ENCODE peak calls at places on chromosomes 3 and 15, in nine cellular contexts. K is prostate gland, E is sigmoid colon, D is transverse colon, I is HCT116, G is K562, U is suprapubic skin, T is spleen, L is stomach. X is an unnamed sample. For H3K9me3, the result is how much of the 10 kb centered on the place peaks cover.

GRCh38 chr3:108477511-108478147 is 32.8 kb downstream of the MYH15 start:
- DNase-seq in K (peak), I (peak), L (peak), E (no peak), G (peak), U (peak), T (no peak), D (peak), X (no peak)

GRCh38 chr3:79604681-79605080 is 163.1 kb downstream of the ROBO1 start:
- DNase-seq in E (no peak), K (no peak), U (no peak), I (no peak), T (no peak), G (no peak), D (no peak), L (no peak), X (no peak)

GRCh38 chr15:81449836-81450474 is 75.9 kb upstream of the TMC3 start:
- DNase-seq in G (no peak), T (no peak), I (no peak), D (no peak), L (no peak), K (no peak), U (no peak), E (no peak), X (no peak)

GRCh38 chr15:50164458-50164857 is 17.5 kb upstream of the SLC27A2 start:
- DNase-seq in U (no peak), D (no peak), E (no peak), G (no peak), L (no peak), T (no peak), K (no peak), I (no peak), X (no peak)

GRCh38 chr15:34133511-34133910 is 31.6 kb downstream of the PGBD4 start:
- DNase-seq in G (no peak), T (no peak), E (no peak), K (no peak), I (no peak), U (no peak), D (no peak), L (no peak), X (no peak)

GRCh38 chr15:34109775-34110663 is 8.1 kb downstream of the PGBD4 start:
- DNase-seq in D (no peak), U (no peak), G (peak), T (no peak), L (no peak), I (peak), K (no peak), E (no peak), X (no peak)

GRCh38 chr15:45705510-45706473 is 71.0 kb downstream of the SQOR start:
- DNase-seq in U (peak), G (peak), D (peak), E (peak), T (peak), L (peak), I (peak), K (peak), X (peak)

GRCh38 chr3:56869157-56869889 is 67.6 kb upstream of the ARHGEF3 start:
- DNase-seq in E (no peak), D (no peak), G (no peak), K (no peak), T (no peak), I (no peak), U (no peak), L (no peak), X (no peak)

GRCh38 chr3:150106752-150107428 is 136.2 kb upstream of the PFN2 start:
- DNase-seq in D (no peak), E (no peak), K (no peak), U (no peak), L (no peak), T (no peak), I (no peak), G (no peak), X (no peak)

GRCh38 chr15:67133738-67134576 is 68.6 kb downstream of the SMAD3 start:
- DNase-seq in E (peak), T (no peak), G (no peak), L (no peak), I (no peak), U (no peak), D (peak), K (no peak), X (no peak)

DNA sequence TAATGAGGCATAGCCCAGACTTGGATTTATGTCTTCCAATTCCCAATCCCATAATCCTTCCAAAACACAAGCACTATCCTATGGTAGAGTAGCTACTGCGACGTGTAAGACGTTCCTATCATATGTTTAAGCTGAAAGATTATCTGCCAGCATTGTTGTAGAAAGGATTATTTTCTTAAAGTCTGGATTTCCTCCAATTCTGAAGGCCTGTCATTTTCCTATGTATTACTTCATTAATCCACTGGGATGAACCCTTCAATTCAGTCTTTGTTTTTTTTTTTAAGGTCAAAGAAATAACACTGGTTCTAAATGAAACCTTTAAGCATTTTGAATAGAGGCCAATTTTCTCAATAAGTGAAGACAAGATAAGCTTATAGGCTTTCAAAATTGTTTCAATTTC is 289.0 kb downstream of the SLC9A9 start:
- DNase-seq in U (no peak), G (no peak), I (no peak), T (no peak), K (no peak), D (no peak), E (no peak), L (no peak), X (no peak)
- H3K9me3 ChIP-seq in U (under half), G (under half), I (under half), T (under half), K (under half), D (under half), E (under half), L (under half), X (under half)

GRCh38 chr3:169147246-169148008 is 516.1 kb downstream of the MECOM start:
- DNase-seq in T (peak), G (peak), E (peak), K (peak), I (no peak), D (peak), U (peak), L (peak), X (no peak)
- TF ChIP-seq POLR2AphosphoS5 in T (no peak), G (no peak), E (no peak), K (no peak), I (no peak), D (no peak), U (no peak), L (no peak), X (peak)

DNA sequence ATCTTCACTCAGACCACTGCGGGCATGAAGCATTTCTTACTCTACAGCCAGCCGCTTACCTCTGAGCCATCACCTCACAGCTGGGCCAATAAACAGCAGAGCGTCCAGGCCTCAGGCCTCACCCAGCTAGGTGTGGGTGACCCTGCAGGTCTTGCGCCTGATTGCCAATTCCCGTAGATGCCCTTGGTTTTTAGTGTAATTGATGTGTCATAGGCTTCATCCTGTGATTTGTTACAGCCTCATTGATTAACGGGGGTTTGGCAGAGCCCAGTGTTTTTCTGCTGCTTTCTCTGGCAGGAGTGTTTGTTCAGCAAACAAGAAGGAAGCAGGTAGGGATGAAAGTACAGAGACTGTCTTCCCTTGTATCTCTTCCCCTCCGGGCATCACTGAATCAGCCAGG is 49.6 kb upstream of the BNIP2 start:
- DNase-seq in D (no peak), K (no peak), G (no peak), U (no peak), T (no peak), I (no peak), E (no peak), L (no peak), X (no peak)
- TF ChIP-seq POLR2A in D (no peak), K (no peak), G (no peak), U (no peak), T (no peak), I (no peak), E (no peak), L (no peak), X (no peak)

GRCh38 chr3:105763674-105764036 is 105.2 kb downstream of the CBLB start:
- DNase-seq in D (no peak), U (no peak), K (no peak), G (no peak), L (no peak), T (no peak), I (no peak), E (no peak), X (no peak)

GRCh38 chr3:105764378-105765376 is 104.1 kb downstream of the CBLB start:
- DNase-seq in E (no peak), U (no peak), K (no peak), I (no peak), D (no peak), G (no peak), L (no peak), T (no peak), X (no peak)

GRCh38 chr3:105759442-105760078 is 109.3 kb downstream of the CBLB start:
- DNase-seq in K (no peak), L (no peak), D (no peak), G (no peak), U (no peak), I (no peak), T (no peak), E (peak), X (no peak)

GRCh38 chr3:105758451-105758850 is 110.4 kb downstream of the CBLB start:
- DNase-seq in T (no peak), I (no peak), D (no peak), G (no peak), K (no peak), L (no peak), U (peak), E (no peak), X (no peak)

GRCh38 chr3:105762749-105763673 is 105.8 kb downstream of the CBLB start:
- DNase-seq in K (no peak), G (no peak), L (no peak), I (no peak), T (no peak), E (no peak), U (no peak), D (no peak), X (no peak)
- H3K9me3 ChIP-seq in K (under half), G (under half), L (under half), I (under half), T (under half), E (under half), U (under half), D (under half), X (under half)

GRCh38 chr3:146162561-146162960 is 1.6 kb upstream of the PLOD2 start:
- DNase-seq in U (no peak), G (no peak), I (no peak), T (no peak), D (no peak), E (peak), L (no peak), K (no peak), X (no peak)
- TF ChIP-seq POLR2AphosphoS5 in U (no peak), G (no peak), I (no peak), T (no peak), D (no peak), E (no peak), L (no peak), K (no peak), X (no peak)

GRCh38 chr3:119562307-119562961 is 3.0 kb upstream of the CD80 start:
- DNase-seq in E (no peak), G (no peak), I (no peak), T (no peak), U (no peak), D (no peak), K (no peak), L (no peak), X (no peak)
- TF ChIP-seq POLR2A in E (no peak), G (no peak), I (no peak), T (no peak), U (no peak), D (no peak), K (no peak), L (no peak), X (no peak)

DNA sequence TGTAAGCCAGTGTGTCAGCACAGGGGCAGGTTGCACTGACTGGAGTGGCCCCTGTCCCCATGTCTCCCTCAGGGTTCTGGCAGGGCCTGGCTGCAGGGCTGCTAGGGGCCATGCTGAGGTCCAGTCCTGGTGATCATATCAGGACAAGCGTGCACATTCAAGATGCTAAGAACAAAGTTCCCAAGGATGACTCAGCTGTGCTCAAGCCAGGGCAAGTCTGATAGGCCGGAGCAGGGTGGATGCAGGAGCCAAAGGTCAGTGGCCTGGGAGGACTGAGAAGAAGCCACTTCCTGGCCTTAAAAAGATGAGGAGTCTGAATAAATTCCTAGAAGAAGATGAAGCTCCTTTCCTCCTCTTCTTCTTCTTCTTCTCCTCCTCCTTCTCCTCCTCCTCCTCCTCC is 353.2 kb downstream of the AGBL1 start:
- DNase-seq in E (no peak), T (no peak), K (no peak), G (no peak), L (no peak), U (no peak), D (no peak), I (no peak), X (no peak)
- H3K9me3 ChIP-seq in E (under half), T (under half), K (under half), G (under half), L (under half), U (under half), D (under half), I (under half), X (under half)

DNA sequence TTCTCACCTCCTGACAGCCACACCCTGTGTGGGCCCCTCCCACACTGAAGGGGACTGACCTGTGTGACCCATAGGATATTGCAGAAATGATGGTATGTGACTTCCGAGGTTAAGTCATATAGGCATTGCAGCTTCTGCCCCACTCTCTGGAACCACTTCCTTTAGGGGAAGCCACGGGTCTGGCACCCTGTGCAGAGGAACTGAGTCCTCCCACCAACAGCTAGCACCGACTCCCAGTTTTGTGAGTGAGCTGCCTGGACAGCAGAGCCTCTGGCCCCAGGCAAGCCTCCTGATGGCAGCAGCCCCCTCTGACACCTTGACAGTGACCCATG is 24.6 kb upstream of the SLC6A6 start:
- DNase-seq in D (peak), T (peak), U (no peak), L (no peak), E (no peak), K (no peak), G (no peak), I (no peak), X (no peak)
- TF ChIP-seq POLR2AphosphoS5 in D (no peak), T (peak), U (no peak), L (no peak), E (no peak), K (no peak), G (no peak), I (no peak), X (no peak)

X was measured in esophagus muscularis mucosa.